ENCODE peak calls at places on chromosomes 11 and 22, in four cellular contexts. B is K562, W is WTC11, N is HepG2. Z is an unnamed sample.

GRCh38 chr11:22787565-22788162 is 41.9 kb downstream of the SVIP start:
- DNase-seq in N (peak; percentile 45), B (peak; percentile 54), W (no peak), Z (peak; percentile 46)

GRCh38 chr11:2208691-2209369 is 37.2 kb upstream of the TH start:
- DNase-seq in W (no peak), N (peak; percentile 12), B (no peak), Z (peak; percentile 72)

GRCh38 chr11:44750440-44751005 is 23.8 kb downstream of the TSPAN18 start:
- DNase-seq in B (no peak), N (no peak), W (no peak), Z (no peak)

GRCh38 chr22:17638432-17639237 is at the start of gene BCL2L13:
- DNase-seq in B (peak; percentile 98), W (peak; percentile 94), N (peak; percentile 92), Z (peak; percentile 94)

GRCh38 chr11:86292912-86293606 is 9.0 kb upstream of the HIKESHI start:
- DNase-seq in N (no peak), W (no peak), B (no peak), Z (no peak)

GRCh38 chr11:14183973-14184372 is 175.0 kb downstream of the RRAS2 start:
- DNase-seq in N (no peak), W (no peak), B (no peak), Z (no peak)

GRCh38 chr11:79403839-79404238 is 37.0 kb downstream of the TENM4 start:
- DNase-seq in B (no peak), W (no peak), N (no peak), Z (no peak)

GRCh38 chr11:61542024-61542461 is 33.5 kb downstream of the LRRC10B start:
- DNase-seq in N (no peak), W (no peak), B (no peak), Z (peak; percentile 83)

GRCh38 chr11:90587896-90588295 is 365.0 kb upstream of the CHORDC1 start:
- DNase-seq in B (no peak), W (no peak), N (no peak), Z (no peak)

GRCh38 chr11:44622721-44623258 is 57.3 kb downstream of the CD82 start:
- DNase-seq in B (no peak), W (no peak), N (no peak), Z (no peak)

GRCh38 chr22:32836286-32836859 is 34.9 kb downstream of the TIMP3 start:
- DNase-seq in N (peak; percentile 11), B (peak; percentile 20), W (no peak), Z (peak; percentile 51)

GRCh38 chr22:38740116-38740723 is 15.6 kb downstream of the SUN2 start:
- DNase-seq in W (no peak), N (no peak), B (no peak), Z (no peak)

GRCh38 chr11:123973816-123974215 is 3.8 kb downstream of the OR10S1 start:
- DNase-seq in N (no peak), W (no peak), B (no peak), Z (no peak)

GRCh38 chr11:46577058-46577457 is 16.8 kb downstream of the AMBRA1 start:
- DNase-seq in N (no peak), W (no peak), B (no peak), Z (no peak)

GRCh38 chr11:132653237-132653636 is 879.1 kb downstream of the OPCML start:
- DNase-seq in B (no peak), W (no peak), N (no peak), Z (no peak)

GRCh38 chr11:128523616-128524015 is 63.7 kb downstream of the ETS1 start:
- DNase-seq in N (no peak), W (no peak), B (no peak), Z (no peak)

GRCh38 chr11:60570970-60571369 is 55.8 kb downstream of the MS4A13 start:
- DNase-seq in B (no peak), W (no peak), N (no peak), Z (no peak)

GRCh38 chr11:95375881-95376280 is 144.9 kb upstream of the SESN3 start:
- DNase-seq in W (no peak), B (no peak), N (no peak), Z (no peak)

GRCh38 chr11:131033151-131033651 is 116.9 kb upstream of the SNX19 start:
- DNase-seq in N (peak; percentile 18), B (peak; percentile 43), W (peak; percentile 23), Z (no peak)

GRCh38 chr11:123451183-123451907 is 21.3 kb downstream of the GRAMD1B start:
- DNase-seq in N (no peak), B (no peak), W (no peak), Z (no peak)

GRCh38 chr11:75896843-75897419 is 81.9 kb downstream of the UVRAG start:
- DNase-seq in W (no peak), N (peak; percentile 35), B (peak; percentile 42), Z (peak; percentile 44)

GRCh38 chr22:50074551-50075042 is 10.6 kb downstream of the MLC1 start:
- DNase-seq in W (no peak), B (no peak), N (no peak), Z (peak; percentile 47)

GRCh38 chr11:72013765-72014711 is 15.3 kb downstream of the IL18BP start:
- DNase-seq in B (no peak), W (no peak), N (no peak), Z (no peak)

GRCh38 chr11:82698576-82699352 is 34.9 kb downstream of the FAM181B start:
- DNase-seq in W (no peak), N (no peak), B (no peak), Z (no peak)
- TF ChIP-seq FOXJ3 in W (no peak), N (no peak), B (no peak), Z (no peak)

DNA sequence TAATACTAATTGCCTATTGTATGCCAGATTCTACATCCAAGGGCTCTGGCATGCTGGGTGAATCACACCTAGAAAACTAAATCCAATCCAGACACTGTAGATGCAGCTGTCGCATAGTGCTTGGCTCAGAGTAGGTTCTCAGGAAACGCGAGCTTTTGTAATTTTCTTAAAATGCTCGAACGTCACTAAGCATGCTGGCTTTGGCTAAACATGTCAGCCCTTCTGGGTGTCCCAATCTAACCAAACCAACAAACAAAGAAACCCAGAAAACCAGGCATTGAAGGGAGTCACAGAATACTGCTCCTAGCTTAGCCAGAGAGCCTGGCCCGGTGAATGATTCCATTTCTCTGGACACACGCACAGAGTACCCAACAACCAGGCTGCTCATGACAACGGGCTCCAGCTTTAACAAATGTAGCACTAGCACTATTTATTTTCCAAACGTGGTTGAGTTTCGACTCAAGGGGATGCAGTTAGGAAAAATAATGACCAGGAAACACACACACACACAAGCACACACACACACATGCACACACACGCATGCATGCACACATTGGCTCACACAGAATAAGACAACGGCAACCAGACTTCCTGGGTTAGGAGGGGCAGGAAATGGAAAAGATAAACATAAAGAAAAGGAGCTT is 492.6 kb downstream of the MIAT start:
- DNase-seq in B (no peak), N (no peak), W (no peak), Z (no peak)
- TF ChIP-seq FOXJ3 in B (no peak), N (no peak), W (no peak), Z (no peak)

GRCh38 chr22:41658869-41659268 is 29.8 kb downstream of the SNU13 start:
- DNase-seq in B (no peak), W (no peak), N (no peak), Z (no peak)

GRCh38 chr22:41660416-41660815 is 28.3 kb downstream of the SNU13 start:
- DNase-seq in N (no peak), B (no peak), W (no peak), Z (no peak)

GRCh38 chr22:41661713-41662112 is 27.0 kb downstream of the SNU13 start:
- DNase-seq in W (no peak), B (no peak), N (no peak), Z (no peak)

GRCh38 chr22:41659941-41660340 is 28.7 kb downstream of the SNU13 start:
- DNase-seq in W (no peak), N (no peak), B (no peak), Z (no peak)

GRCh38 chr22:41661088-41661487 is 27.6 kb downstream of the SNU13 start:
- DNase-seq in N (no peak), W (no peak), B (no peak), Z (no peak)
- TF ChIP-seq FOXJ3 in N (no peak), W (no peak), B (no peak), Z (no peak)

DNA sequence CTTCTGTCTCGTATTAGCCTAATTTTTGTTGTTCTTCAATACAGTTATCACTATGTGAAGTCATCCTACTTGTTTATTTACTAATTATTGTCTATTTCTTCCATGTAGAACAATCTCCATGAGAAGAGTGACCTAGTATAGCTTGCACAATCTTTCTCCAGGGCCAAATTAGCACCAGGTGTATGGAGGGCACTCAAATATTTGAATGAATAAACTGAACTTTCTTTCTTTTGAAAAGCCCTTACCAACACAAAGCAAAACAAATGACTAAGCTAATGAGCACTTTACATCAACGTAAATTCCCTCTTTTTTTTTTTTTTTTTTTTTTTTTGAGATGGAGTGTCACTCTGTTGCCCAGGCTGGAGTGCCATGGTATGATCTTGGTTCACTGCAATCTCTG is 34.2 kb downstream of the ABTB2 start:
- DNase-seq in W (no peak), B (no peak), N (no peak), Z (no peak)
- TF ChIP-seq FOXJ3 in W (no peak), B (no peak), N (no peak), Z (no peak)

Z was measured in SK-N-SH.